ENCODE peak calls at places on chromosome 2, in five cellular contexts. K is HCEC 1CT, S is epithelial cell of esophagus, J is mucosa of gallbladder, P is smooth muscle cell of the brain vasculature. U is an unnamed sample.

GRCh38 chr2:174771631-174772491 is 7.6 kb upstream of the CHRNA1 start:
- DNase-seq in K (peak), S (peak), J (peak), P (peak), U (peak)

GRCh38 chr2:109663721-109664120 is 49.6 kb downstream of the SOWAHC start:
- DNase-seq in K (peak), S (peak), J (no peak), P (no peak), U (peak)

GRCh38 chr2:86397989-86398388 is 43.2 kb upstream of the KDM3A start:
- DNase-seq in K (no peak), S (no peak), J (peak), P (no peak), U (no peak)

GRCh38 chr2:25158096-25158852 is 10.1 kb downstream of the POMC start:
- DNase-seq in K (no peak), S (no peak), J (no peak), P (no peak), U (no peak)

GRCh38 chr2:116132833-116133232 is 1681.7 kb upstream of the DDX18 start:
- DNase-seq in K (no peak), S (no peak), J (no peak), P (no peak), U (no peak)

GRCh38 chr2:216516730-216517350 is 18.2 kb downstream of the RPL37A start:
- DNase-seq in K (peak), S (peak), J (no peak), P (no peak), U (no peak)

GRCh38 chr2:188978291-188979081 is 4.3 kb downstream of the COL3A1 start:
- DNase-seq in K (peak), S (peak), J (no peak), P (no peak), U (no peak)

GRCh38 chr2:9423922-9424272 is 443 bp downstream of the CPSF3 start:
- DNase-seq in K (no peak), S (peak), J (no peak), P (no peak), U (no peak)

U was measured in tibial artery.